ENCODE peak calls at places on chromosome 20, in eight cellular contexts. N, W, K, S, D, X, J and F are unnamed samples.

GRCh38 chr20:34475979-34476736 is 40.1 kb upstream of the DYNLRB1 start:
- DNase-seq in X (peak; percentile 66), D (peak; percentile 44), J (no peak), W (no peak), N (peak; percentile 1), S (peak; percentile 52), K (peak; percentile 57), F (no peak)

GRCh38 chr20:13331536-13331935 is 110.5 kb downstream of the ISM1 start:
- DNase-seq in J (peak; percentile 13), K (no peak), S (peak; percentile 13), W (no peak), D (peak; percentile 33), X (no peak), N (no peak), F (no peak)

GRCh38 chr20:21251278-21251677 is 51.9 kb upstream of the XRN2 start:
- DNase-seq in N (no peak), K (no peak), X (no peak), J (peak; percentile 51), W (no peak), D (peak; percentile 61), S (peak; percentile 77), F (no peak)

GRCh38 chr20:57922701-57923100 is 212.9 kb upstream of the PMEPA1 start:
- DNase-seq in K (no peak), W (no peak), X (no peak), D (no peak), J (no peak), S (no peak), N (no peak), F (no peak)

GRCh38 chr20:45946149-45946970 is 11.9 kb downstream of the PCIF1 start:
- DNase-seq in S (no peak), N (no peak), D (peak; percentile 41), J (peak; percentile 23), K (peak; percentile 89), X (peak; percentile 79), W (no peak), F (no peak)

GRCh38 chr20:20267685-20268429 is 100.0 kb upstream of the INSM1 start:
- DNase-seq in K (no peak), D (no peak), W (no peak), N (no peak), S (no peak), X (peak; percentile 64), J (no peak), F (no peak)

GRCh38 chr20:35730583-35731468 is 11.2 kb downstream of the RBM39 start:
- DNase-seq in K (no peak), J (no peak), D (no peak), X (no peak), W (no peak), N (no peak), S (no peak), F (no peak)

GRCh38 chr20:20412750-20413149 is 44.8 kb downstream of the INSM1 start:
- DNase-seq in S (no peak), X (no peak), N (no peak), W (no peak), J (peak; percentile 72), K (no peak), D (peak; percentile 76), F (no peak)

GRCh38 chr20:46021361-46022359 is 7.4 kb upstream of the SLC12A5 start:
- DNase-seq in W (no peak), S (peak; percentile 61), N (peak; percentile 95), K (no peak), X (no peak), J (no peak), D (no peak), F (peak; percentile 71)

GRCh38 chr20:32537657-32538525 is 47.2 kb downstream of the NOL4L start:
- DNase-seq in X (peak; percentile 56), N (peak; percentile 65), J (no peak), W (no peak), S (no peak), D (no peak), K (no peak), F (no peak)

GRCh38 chr20:63976980-63977391 is 2.5 kb downstream of the SAMD10 start:
- DNase-seq in S (no peak), X (no peak), N (no peak), J (no peak), K (peak; percentile 54), D (no peak), W (no peak), F (no peak)

GRCh38 chr20:58433759-58434158 is 44.7 kb downstream of the VAPB start:
- DNase-seq in S (peak; percentile 60), X (no peak), W (no peak), K (no peak), D (peak; percentile 85), J (peak; percentile 77), N (no peak), F (no peak)

GRCh38 chr20:25065625-25066338 is 7.8 kb upstream of the ACSS1 start:
- DNase-seq in W (no peak), K (no peak), N (no peak), S (peak; percentile 84), X (peak; percentile 68), J (peak; percentile 32), D (peak; percentile 48), F (peak; percentile 57)

GRCh38 chr20:5513975-5514516 is 197.3 kb upstream of the PROKR2 start:
- DNase-seq in S (peak; percentile 95), J (peak; percentile 23), N (no peak), D (peak; percentile 33), X (no peak), W (no peak), K (no peak), F (no peak)

GRCh38 chr20:14715400-14715799 is 378.0 kb upstream of the FLRT3 start:
- DNase-seq in X (no peak), N (no peak), J (no peak), S (no peak), W (no peak), K (no peak), D (no peak), F (no peak)

DNA sequence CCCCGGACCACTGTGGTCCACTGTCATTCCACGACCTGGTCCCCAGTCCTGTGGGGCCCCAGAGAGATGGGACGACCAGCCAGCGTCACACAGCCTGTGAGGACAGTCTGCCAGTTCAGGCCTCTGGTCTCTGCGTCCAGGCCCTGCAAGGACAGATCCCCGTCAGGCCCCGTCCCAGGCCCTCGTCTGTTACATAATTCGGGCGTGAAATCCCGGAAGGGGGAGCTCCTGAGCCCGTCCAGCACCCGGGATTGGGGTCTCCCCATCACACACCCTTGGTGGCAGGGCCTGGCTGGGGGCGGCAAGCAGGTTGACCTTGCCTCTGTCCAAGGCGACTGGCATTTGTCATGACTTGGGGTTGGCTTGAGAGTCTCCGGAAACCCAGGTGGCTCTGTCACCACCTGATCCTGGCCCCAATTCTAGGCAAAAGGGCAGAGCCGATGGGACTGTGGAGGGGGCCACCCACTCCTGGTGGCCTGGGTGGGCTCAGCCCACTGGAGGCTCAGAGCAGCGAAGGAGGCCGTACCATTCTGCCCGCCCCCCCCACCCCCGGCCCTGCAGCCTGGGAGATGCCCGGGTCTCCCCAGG is 73.8 kb upstream of the GATA5 start:
- DNase-seq in J (no peak), N (no peak), W (no peak), S (no peak), D (no peak), K (no peak), X (no peak), F (peak; percentile 27)
- H3K27me3 ChIP-seq in J (peaks cover 23% of the 10 kb centered on the region), N (no peaks in the 10 kb centered on the region), W (peaks cover 9% of the 10 kb centered on the region), S (peaks cover 45% of the 10 kb centered on the region), D (peaks cover 32% of the 10 kb centered on the region), K (peaks cover 12% of the 10 kb centered on the region), X (no peaks in the 10 kb centered on the region), F (peaks cover 41% of the 10 kb centered on the region)

GRCh38 chr20:44153636-44154043 is 33.3 kb downstream of the JPH2 start:
- DNase-seq in X (no peak), N (no peak), K (no peak), J (peak; percentile 73), S (peak; percentile 26), W (no peak), D (peak; percentile 80), F (no peak)

GRCh38 chr20:44154521-44155001 is 32.4 kb downstream of the JPH2 start:
- DNase-seq in D (peak; percentile 69), W (no peak), N (no peak), S (no peak), J (peak; percentile 53), K (no peak), X (peak; percentile 55), F (no peak)

GRCh38 chr20:44157061-44157460 is 29.9 kb downstream of the JPH2 start:
- DNase-seq in X (no peak), N (no peak), D (no peak), W (no peak), J (no peak), K (no peak), S (no peak), F (no peak)

GRCh38 chr20:44151621-44152416 is 35.2 kb downstream of the JPH2 start:
- DNase-seq in N (no peak), D (peak; percentile 73), X (no peak), W (no peak), J (peak; percentile 64), S (peak; percentile 94), K (no peak), F (no peak)
- H3K4me1 ChIP-seq in N (peaks cover 8% of the 10 kb centered on the region), D (no peaks in the 10 kb centered on the region), X (peaks cover 3% of the 10 kb centered on the region), W (no peaks in the 10 kb centered on the region), J (peaks cover 8% of the 10 kb centered on the region), S (peaks cover 19% of the 10 kb centered on the region), K (no peaks in the 10 kb centered on the region), F (no peaks in the 10 kb centered on the region)

GRCh38 chr20:48360338-48360698 is 467.5 kb downstream of the PREX1 start:
- DNase-seq in S (no peak), X (no peak), K (no peak), J (no peak), D (no peak), W (no peak), N (no peak), F (no peak)
- H3K4me3 ChIP-seq in S (no peak overlapping the region), X (no peak overlapping the region), K (no peak overlapping the region), J (no peak overlapping the region), D (no peak overlapping the region), W (no peak overlapping the region), N (no peak overlapping the region), F (no peak overlapping the region)

GRCh38 chr20:9971746-9972145 is 63.0 kb upstream of the ANKEF1 start:
- DNase-seq in W (no peak), K (no peak), J (no peak), X (no peak), N (no peak), S (no peak), D (no peak), F (no peak)

GRCh38 chr20:9978395-9979004 is 56.3 kb upstream of the ANKEF1 start:
- DNase-seq in W (peak; percentile 50), D (peak; percentile 86), S (peak; percentile 92), K (no peak), N (peak; percentile 74), J (peak; percentile 83), X (no peak), F (peak; percentile 72)

GRCh38 chr20:9981834-9982233 is 53.0 kb upstream of the ANKEF1 start:
- DNase-seq in K (no peak), J (peak; percentile 46), D (peak; percentile 53), N (no peak), X (no peak), W (no peak), S (no peak), F (no peak)

GRCh38 chr20:9974324-9974723 is 60.5 kb upstream of the ANKEF1 start:
- DNase-seq in N (no peak), S (peak; percentile 38), W (no peak), J (no peak), K (no peak), X (no peak), D (no peak), F (peak; percentile 8)

DNA sequence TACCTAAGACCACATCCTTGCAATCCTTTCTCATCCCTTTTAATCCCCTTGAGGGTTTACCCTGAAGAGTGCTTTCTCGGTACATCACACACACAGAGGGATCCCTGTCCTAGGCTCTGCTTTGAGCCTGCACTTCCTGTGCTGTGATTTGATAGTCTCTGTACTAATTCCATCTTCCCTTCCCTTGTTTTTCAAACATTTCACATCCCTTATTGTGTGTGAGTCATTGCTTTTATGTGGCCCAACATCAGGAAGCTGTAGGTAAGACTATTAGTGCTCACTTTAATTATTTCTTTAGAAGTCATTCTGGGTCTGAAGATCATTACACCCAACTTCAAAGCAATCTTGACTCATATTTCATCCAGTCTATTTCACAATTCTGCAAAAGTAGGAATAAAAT is 57.2 kb upstream of the ANKEF1 start:
- DNase-seq in S (no peak), D (peak; percentile 7), N (no peak), W (no peak), X (no peak), K (no peak), J (no peak), F (no peak)
- H3K27me3 ChIP-seq in S (peaks cover 32% of the 10 kb centered on the region), D (no peaks in the 10 kb centered on the region), N (no peaks in the 10 kb centered on the region), W (no peaks in the 10 kb centered on the region), X (no peaks in the 10 kb centered on the region), K (no peaks in the 10 kb centered on the region), J (no peaks in the 10 kb centered on the region), F (no peaks in the 10 kb centered on the region)